ENCODE peak calls at places on chromosomes 1 and 21, in nine cellular contexts. G, Q, X, S, C, W, E, L and J are unnamed samples.

GRCh38 chr21:15121097-15121654 is 56.4 kb upstream of the NRIP1 start:
- DNase-seq in G (peak; percentile 6), Q (no peak), X (no peak), S (no peak), C (no peak), W (no peak), E (no peak), L (no peak), J (no peak)

GRCh38 chr1:211488641-211489040 is 3.3 kb downstream of the RD3 start:
- DNase-seq in G (no peak), Q (no peak), X (no peak), S (no peak), C (no peak), W (no peak), E (no peak), L (no peak), J (no peak)

GRCh38 chr1:231619257-231619634 is 7.3 kb upstream of the DISC1 start:
- DNase-seq in G (no peak), Q (no peak), X (no peak), S (no peak), C (no peak), W (no peak), E (no peak), L (no peak), J (no peak)

GRCh38 chr21:18041012-18041411 is 203.6 kb upstream of the CHODL start:
- DNase-seq in G (peak; percentile 14), Q (peak; percentile 48), X (no peak), S (peak; percentile 15), C (no peak), W (peak; percentile 65), E (no peak), L (peak; percentile 22), J (no peak)

GRCh38 chr1:177650947-177651346 is 318.9 kb downstream of the SEC16B start:
- DNase-seq in G (no peak), Q (peak; percentile 74), X (no peak), S (no peak), C (no peak), W (no peak), E (peak; percentile 7), L (no peak), J (no peak)

GRCh38 chr1:96388421-96389310 is 332.9 kb upstream of the PTBP2 start:
- DNase-seq in G (no peak), Q (no peak), X (no peak), S (no peak), C (peak; percentile 83), W (no peak), E (no peak), L (peak; percentile 78), J (peak; percentile 67)

GRCh38 chr1:31576201-31576669 is at the start of gene TINAGL1:
- DNase-seq in G (peak; percentile 81), Q (peak; percentile 72), X (peak; percentile 56), S (no peak), C (no peak), W (no peak), E (no peak), L (no peak), J (no peak)

GRCh38 chr21:38804617-38805281 is 980 bp upstream of the ETS2 start:
- DNase-seq in G (peak; percentile 20), Q (peak; percentile 71), X (peak; percentile 87), S (peak; percentile 35), C (peak; percentile 38), W (peak; percentile 63), E (no peak), L (peak; percentile 61), J (peak; percentile 51)

GRCh38 chr1:197686702-197687355 is 88.5 kb downstream of the DENND1B start:
- DNase-seq in G (no peak), Q (no peak), X (no peak), S (no peak), C (no peak), W (no peak), E (no peak), L (no peak), J (no peak)

GRCh38 chr1:178506177-178506576 is 6.7 kb upstream of the TEX35 start:
- DNase-seq in G (no peak), Q (no peak), X (no peak), S (no peak), C (no peak), W (no peak), E (no peak), L (no peak), J (no peak)

GRCh38 chr1:97906567-97907228 is 14.1 kb downstream of the DPYD start:
- DNase-seq in G (no peak), Q (peak; percentile 81), X (no peak), S (peak; percentile 82), C (peak; percentile 85), W (peak; percentile 5), E (no peak), L (peak; percentile 93), J (peak; percentile 75)

GRCh38 chr1:100535264-100535663 is 2.7 kb upstream of the GPR88 start:
- DNase-seq in G (no peak), Q (no peak), X (no peak), S (peak; percentile 17), C (no peak), W (no peak), E (no peak), L (no peak), J (no peak)

GRCh38 chr1:31725777-31726535 is 22.1 kb upstream of the COL16A1 start:
- DNase-seq in G (no peak), Q (no peak), X (no peak), S (no peak), C (no peak), W (no peak), E (no peak), L (no peak), J (no peak)

GRCh38 chr21:46117586-46118304 is 19.8 kb downstream of the COL6A2 start:
- DNase-seq in G (no peak), Q (no peak), X (peak; percentile 19), S (no peak), C (no peak), W (no peak), E (no peak), L (no peak), J (no peak)

GRCh38 chr1:39539252-39539790 is 37.3 kb downstream of the PABPC4 start:
- DNase-seq in G (peak; percentile 76), Q (peak; percentile 71), X (peak; percentile 66), S (peak; percentile 65), C (peak; percentile 74), W (peak; percentile 77), E (peak; percentile 27), L (peak; percentile 73), J (peak; percentile 89)

GRCh38 chr1:2631136-2632050 is 1.4 kb downstream of the MMEL1 start:
- DNase-seq in G (no peak), Q (no peak), X (no peak), S (no peak), C (no peak), W (no peak), E (no peak), L (no peak), J (no peak)

GRCh38 chr1:183942933-183943693 is 94.4 kb downstream of the COLGALT2 start:
- DNase-seq in G (peak; percentile 87), Q (peak; percentile 59), X (no peak), S (no peak), C (peak; percentile 67), W (peak; percentile 78), E (peak; percentile 34), L (peak; percentile 99), J (peak; percentile 97)

GRCh38 chr1:206606867-206607266 is 5.4 kb downstream of the EIF2D start:
- DNase-seq in G (no peak), Q (peak; percentile 66), X (no peak), S (peak; percentile 63), C (peak; percentile 29), W (peak; percentile 73), E (no peak), L (no peak), J (peak; percentile 23)

GRCh38 chr1:51421961-51422360 is 91.6 kb upstream of the TTC39A start:
- DNase-seq in G (no peak), Q (peak; percentile 61), X (no peak), S (peak; percentile 41), C (peak; percentile 43), W (peak; percentile 49), E (no peak), L (peak; percentile 75), J (peak; percentile 92)

GRCh38 chr1:32878183-32878582 is 7.5 kb upstream of the FNDC5 start:
- DNase-seq in G (no peak), Q (no peak), X (no peak), S (no peak), C (peak; percentile 26), W (peak; percentile 26), E (no peak), L (peak; percentile 19), J (no peak)

GRCh38 chr1:21564521-21565095 is 55.4 kb downstream of the ALPL start:
- DNase-seq in G (no peak), Q (no peak), X (no peak), S (no peak), C (no peak), W (peak; percentile 40), E (no peak), L (peak; percentile 12), J (no peak)

GRCh38 chr1:200733907-200734306 is 4.8 kb upstream of the CAMSAP2 start:
- DNase-seq in G (no peak), Q (no peak), X (no peak), S (no peak), C (no peak), W (no peak), E (no peak), L (peak; percentile 15), J (no peak)

GRCh38 chr1:245370905-245371581 is 216.3 kb downstream of the KIF26B start:
- DNase-seq in G (no peak), Q (no peak), X (no peak), S (no peak), C (no peak), W (no peak), E (no peak), L (no peak), J (no peak)

GRCh38 chr21:38960251-38960650 is 154.5 kb downstream of the ETS2 start:
- DNase-seq in G (no peak), Q (no peak), X (no peak), S (no peak), C (no peak), W (no peak), E (no peak), L (no peak), J (no peak)

GRCh38 chr1:183143576-183144315 is 42.3 kb upstream of the LAMC2 start:
- DNase-seq in G (no peak), Q (no peak), X (no peak), S (no peak), C (no peak), W (no peak), E (no peak), L (no peak), J (no peak)

GRCh38 chr1:941588-942383 is 17.3 kb downstream of the NOC2L start:
- DNase-seq in G (peak; percentile 94), Q (peak; percentile 44), X (peak; percentile 76), S (no peak), C (peak; percentile 84), W (peak; percentile 48), E (no peak), L (peak; percentile 94), J (peak; percentile 91)

GRCh38 chr1:175783126-175783722 is 39.8 kb upstream of the TNR start:
- DNase-seq in G (no peak), Q (no peak), X (no peak), S (no peak), C (peak; percentile 44), W (no peak), E (no peak), L (no peak), J (no peak)

GRCh38 chr21:41650526-41651145 is 116.2 kb downstream of the RIPK4 start:
- DNase-seq in G (no peak), Q (no peak), X (no peak), S (no peak), C (no peak), W (no peak), E (no peak), L (no peak), J (no peak)

GRCh38 chr1:40742363-40743061 is 41.1 kb upstream of the KCNQ4 start:
- DNase-seq in G (no peak), Q (no peak), X (no peak), S (no peak), C (no peak), W (no peak), E (no peak), L (no peak), J (no peak)

GRCh38 chr1:30722175-30722537 is 1.2 kb downstream of the MATN1 start:
- DNase-seq in G (no peak), Q (peak; percentile 51), X (no peak), S (no peak), C (no peak), W (no peak), E (no peak), L (no peak), J (no peak)

GRCh38 chr1:19618428-19618827 is 25.7 kb upstream of the NBL1 start:
- DNase-seq in G (no peak), Q (no peak), X (no peak), S (no peak), C (no peak), W (no peak), E (no peak), L (peak; percentile 31), J (no peak)